ENCODE peak calls at places on chromosome 5, in six cellular contexts. One of them, this sample, is unnamed.

GRCh38 chr5:107322936-107323335 is 347.8 kb downstream of the EFNA5 start:
- DNase-seq in NCI-H345: no peak
- DNase-seq in EL: no peak
- DNase-seq in brain pericyte: peak
- DNase-seq in stimulated activated CD4-positive, alpha-beta T cell treated with anti-CD3 and anti-CD28 coated beads, TNF-alpha, amount 100 ng/mL, for 1 hour: no peak
- DNase-seq in DMS153: no peak
- DNase-seq in this sample: no peak

GRCh38 chr5:137381546-137381945 is 117.6 kb downstream of the SPOCK1 start:
- DNase-seq in DMS153: no peak
- DNase-seq in NCI-H345: no peak
- DNase-seq in stimulated activated CD4-positive, alpha-beta T cell treated with anti-CD3 and anti-CD28 coated beads, TNF-alpha, amount 100 ng/mL, for 1 hour: no peak
- DNase-seq in brain pericyte: no peak
- DNase-seq in EL: no peak
- DNase-seq in this sample: no peak

GRCh38 chr5:174312641-174313040 is 267.1 kb downstream of the NSG2 start:
- DNase-seq in EL: no peak
- DNase-seq in NCI-H345: no peak
- DNase-seq in stimulated activated CD4-positive, alpha-beta T cell treated with anti-CD3 and anti-CD28 coated beads, TNF-alpha, amount 100 ng/mL, for 1 hour: no peak
- DNase-seq in brain pericyte: no peak
- DNase-seq in DMS153: no peak
- DNase-seq in this sample: no peak

GRCh38 chr5:110916373-110917049 is 155.0 kb upstream of the TSLP start:
- DNase-seq in stimulated activated CD4-positive, alpha-beta T cell treated with anti-CD3 and anti-CD28 coated beads, TNF-alpha, amount 100 ng/mL, for 1 hour: no peak
- DNase-seq in DMS153: no peak
- DNase-seq in brain pericyte: no peak
- DNase-seq in NCI-H345: no peak
- DNase-seq in EL: peak
- DNase-seq in this sample: no peak

GRCh38 chr5:169581580-169582227 is 1.9 kb upstream of the SPDL1 start:
- DNase-seq in EL: peak
- DNase-seq in DMS153: no peak
- DNase-seq in brain pericyte: no peak
- DNase-seq in stimulated activated CD4-positive, alpha-beta T cell treated with anti-CD3 and anti-CD28 coated beads, TNF-alpha, amount 100 ng/mL, for 1 hour: peak
- DNase-seq in NCI-H345: peak
- DNase-seq in this sample: peak

GRCh38 chr5:139644646-139645494 is 3.3 kb upstream of the CXXC5 start:
- DNase-seq in brain pericyte: no peak
- DNase-seq in DMS153: no peak
- DNase-seq in EL: no peak
- DNase-seq in stimulated activated CD4-positive, alpha-beta T cell treated with anti-CD3 and anti-CD28 coated beads, TNF-alpha, amount 100 ng/mL, for 1 hour: no peak
- DNase-seq in NCI-H345: no peak
- DNase-seq in this sample: no peak

GRCh38 chr5:97820138-97820537 is 637.1 kb upstream of the RIOK2 start:
- DNase-seq in DMS153: no peak
- DNase-seq in EL: no peak
- DNase-seq in brain pericyte: no peak
- DNase-seq in NCI-H345: no peak
- DNase-seq in stimulated activated CD4-positive, alpha-beta T cell treated with anti-CD3 and anti-CD28 coated beads, TNF-alpha, amount 100 ng/mL, for 1 hour: no peak
- DNase-seq in this sample: no peak

GRCh38 chr5:55176176-55176818 is 3.3 kb upstream of the CDC20B start:
- DNase-seq in stimulated activated CD4-positive, alpha-beta T cell treated with anti-CD3 and anti-CD28 coated beads, TNF-alpha, amount 100 ng/mL, for 1 hour: no peak
- DNase-seq in DMS153: peak
- DNase-seq in brain pericyte: no peak
- DNase-seq in NCI-H345: peak
- DNase-seq in EL: peak
- DNase-seq in this sample: peak